ENCODE peak calls at places on chromosomes 6 and 20, in six cellular contexts. Q is pancreas, F is astrocyte of the spinal cord, A is OCI-LY7, U is Caco-2, C is hepatocyte. V is an unnamed sample.
A peak's percentile ranks its signal among the peaks of the same experiment; 100 is the strongest.

GRCh38 chr6:111666812-111667211 is 61.1 kb upstream of the TRAF3IP2 start:
- DNase-seq in A (no peak), F (peak; percentile 16), C (no peak), U (no peak), Q (no peak), V (no peak)

GRCh38 chr6:160041608-160042007 is 72.7 kb downstream of the IGF2R start:
- DNase-seq in U (no peak), A (no peak), F (peak; percentile 92), C (no peak), Q (peak; percentile 72), V (no peak)

GRCh38 chr20:34024733-34025351 is 31.1 kb downstream of the RALY start:
- DNase-seq in F (no peak), U (peak; percentile 34), Q (no peak), C (no peak), A (no peak), V (no peak)

GRCh38 chr6:35014341-35014740 is 125.3 kb downstream of the ANKS1A start:
- DNase-seq in Q (no peak), U (no peak), C (no peak), A (no peak), F (no peak), V (no peak)

GRCh38 chr6:148379481-148379880 is 36.8 kb downstream of the SASH1 start:
- DNase-seq in F (no peak), U (no peak), C (no peak), Q (no peak), A (no peak), V (no peak)

GRCh38 chr6:132604635-132605150 is 15.2 kb upstream of the TAAR5 start:
- DNase-seq in F (no peak), C (no peak), Q (no peak), A (no peak), U (no peak), V (no peak)

GRCh38 chr6:11921017-11921438 is 91.1 kb upstream of the HIVEP1 start:
- DNase-seq in Q (no peak), C (peak; percentile 89), U (no peak), A (no peak), F (peak; percentile 91), V (no peak)

GRCh38 chr20:43938932-43939761 is 24.5 kb downstream of the TOX2 start:
- DNase-seq in F (peak; percentile 99), U (no peak), C (peak; percentile 72), A (no peak), Q (no peak), V (no peak)

GRCh38 chr6:108074359-108075144 is at the start of gene OSTM1:
- DNase-seq in A (peak; percentile 91), Q (peak; percentile 95), C (peak; percentile 96), U (peak; percentile 84), F (peak; percentile 87), V (peak; percentile 100)

GRCh38 chr6:166270706-166271375 is 37.4 kb downstream of the PRR18 start:
- DNase-seq in F (no peak), A (no peak), C (no peak), U (no peak), Q (no peak), V (no peak)

GRCh38 chr6:79525272-79526100 is 11.7 kb downstream of the LCA5 start:
- DNase-seq in F (peak; percentile 46), Q (peak; percentile 57), C (peak; percentile 66), U (peak; percentile 93), A (no peak), V (no peak)

GRCh38 chr6:107046316-107046715 is 18.3 kb downstream of the MTRES1 start:
- DNase-seq in A (no peak), F (no peak), U (no peak), C (no peak), Q (no peak), V (no peak)

GRCh38 chr6:13044390-13044789 is 283.9 kb downstream of the TBC1D7 start:
- DNase-seq in C (no peak), Q (no peak), U (peak; percentile 46), F (peak; percentile 15), A (peak; percentile 5), V (no peak)

GRCh38 chr20:31966991-31967655 is 828 bp upstream of the XKR7 start:
- DNase-seq in F (no peak), Q (no peak), A (no peak), U (no peak), C (no peak), V (no peak)

GRCh38 chr6:81689580-81689979 is 62.9 kb downstream of the TENT5A start:
- DNase-seq in C (no peak), F (no peak), Q (no peak), A (no peak), U (no peak), V (no peak)

GRCh38 chr6:16761469-16762264 is 407 bp upstream of the ATXN1 start:
- DNase-seq in C (peak; percentile 95), F (peak; percentile 95), A (no peak), U (peak; percentile 92), Q (peak; percentile 94), V (peak; percentile 90)

GRCh38 chr20:62651285-62652021 is 9.2 kb downstream of the SLCO4A1 start:
- DNase-seq in C (peak; percentile 65), F (no peak), A (peak; percentile 71), U (peak; percentile 75), Q (no peak), V (peak; percentile 91)

GRCh38 chr20:62624325-62624690 is 18.0 kb upstream of the SLCO4A1 start:
- DNase-seq in U (no peak), F (no peak), Q (peak; percentile 82), C (peak; percentile 33), A (peak; percentile 88), V (peak; percentile 84)

DNA sequence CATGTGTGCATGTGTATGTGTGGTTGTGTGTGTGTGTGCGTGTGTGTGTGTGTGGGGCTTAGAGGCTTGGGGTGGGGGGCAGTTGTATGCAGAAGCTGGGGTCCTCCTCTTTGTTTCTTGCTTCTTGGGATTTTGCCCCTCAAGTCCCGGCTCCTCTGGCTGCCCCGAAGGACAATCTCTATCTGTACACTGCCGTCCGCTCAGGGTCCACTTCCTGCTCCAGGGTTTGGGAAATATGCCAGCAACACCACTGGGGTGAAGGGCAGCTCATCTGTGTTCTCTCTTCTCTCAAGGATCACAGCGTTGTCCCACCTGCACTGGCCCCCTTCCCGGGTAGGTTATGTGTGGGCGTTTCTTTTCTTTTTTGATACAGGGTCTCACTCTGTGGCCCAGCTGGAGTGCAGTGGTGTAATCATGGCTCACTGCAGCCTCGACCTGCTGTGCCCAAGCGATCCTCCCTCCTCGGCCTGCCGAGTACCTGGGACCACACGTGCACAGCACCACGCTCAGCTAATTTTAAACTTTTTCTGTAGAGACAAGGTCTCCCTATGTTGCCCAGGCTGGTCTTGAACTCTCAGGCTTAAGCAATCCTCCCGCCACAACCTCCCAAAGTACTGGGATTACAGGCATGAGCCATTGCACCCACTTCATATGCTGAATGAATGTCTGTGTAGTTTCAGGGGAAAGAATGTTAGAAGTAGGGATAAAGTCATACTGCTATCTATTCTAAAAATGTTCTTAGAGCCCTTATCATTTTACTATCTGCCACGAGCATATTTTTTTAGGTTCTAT is 25.7 kb downstream of the SLC2A4RG start:
- DNase-seq in F (no peak), A (no peak), U (no peak), C (peak; percentile 5), Q (peak; percentile 31), V (no peak)
- TF ChIP-seq CTCF in F (no peak), A (no peak), U (no peak), C (no peak), Q (no peak), V (no peak)

GRCh38 chr20:59221049-59221748 is 57.6 kb downstream of the ZNF831 start:
- DNase-seq in F (no peak), U (no peak), C (no peak), Q (no peak), A (no peak), V (no peak)

GRCh38 chr20:59222982-59223610 is 59.5 kb downstream of the ZNF831 start:
- DNase-seq in C (peak; percentile 52), A (no peak), U (no peak), F (no peak), Q (no peak), V (no peak)

GRCh38 chr20:59221881-59222238 is 58.2 kb downstream of the ZNF831 start:
- DNase-seq in F (no peak), C (no peak), U (no peak), A (no peak), Q (no peak), V (no peak)

GRCh38 chr20:59223750-59224149 is 60.1 kb downstream of the ZNF831 start:
- DNase-seq in C (no peak), A (no peak), U (no peak), F (no peak), Q (no peak), V (no peak)

DNA sequence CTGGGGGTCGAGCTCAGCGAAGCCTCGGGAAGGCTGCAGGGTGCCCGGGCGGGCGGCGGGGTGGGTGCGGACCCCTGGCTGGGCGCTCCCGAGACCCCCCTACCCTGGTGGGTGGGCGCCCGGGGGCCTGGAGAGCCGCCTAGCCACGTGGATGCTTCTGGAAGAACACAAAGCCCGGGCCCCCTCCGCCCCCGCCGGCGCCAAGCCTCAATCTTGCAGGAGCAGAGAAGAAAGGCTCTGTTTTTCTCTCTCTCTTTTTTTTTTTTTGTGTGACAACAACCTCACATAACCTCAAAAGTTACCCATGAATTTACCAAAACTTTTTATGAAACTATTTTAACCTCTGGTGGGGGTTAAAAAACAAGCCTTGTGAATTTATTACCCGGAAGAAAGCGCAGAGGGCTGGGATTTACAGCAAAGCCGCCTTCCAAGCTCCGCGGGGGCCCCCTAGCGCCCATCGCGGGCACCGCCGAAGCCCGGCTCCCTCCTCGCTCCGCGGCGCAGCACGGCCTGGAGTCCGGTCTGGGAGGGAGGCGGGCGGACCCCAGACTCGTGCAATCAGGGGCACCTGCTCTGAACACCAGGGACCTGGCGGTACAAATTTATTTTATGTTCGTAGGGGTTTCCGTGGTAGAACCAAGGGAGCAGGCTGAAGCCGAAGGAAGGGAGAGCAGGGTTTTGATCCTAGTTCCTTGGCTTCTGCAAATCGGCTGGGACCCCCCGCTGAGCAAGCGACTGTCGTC is 58.8 kb downstream of the ZNF831 start:
- DNase-seq in U (peak; percentile 86), F (peak; percentile 73), Q (peak; percentile 91), A (peak; percentile 63), C (peak; percentile 91), V (peak; percentile 90)
- TF ChIP-seq CTCF in U (peak; percentile 99), F (peak; percentile 90), Q (peak; percentile 82), A (peak; percentile 98), C (peak; percentile 94), V (peak; percentile 96)

DNA sequence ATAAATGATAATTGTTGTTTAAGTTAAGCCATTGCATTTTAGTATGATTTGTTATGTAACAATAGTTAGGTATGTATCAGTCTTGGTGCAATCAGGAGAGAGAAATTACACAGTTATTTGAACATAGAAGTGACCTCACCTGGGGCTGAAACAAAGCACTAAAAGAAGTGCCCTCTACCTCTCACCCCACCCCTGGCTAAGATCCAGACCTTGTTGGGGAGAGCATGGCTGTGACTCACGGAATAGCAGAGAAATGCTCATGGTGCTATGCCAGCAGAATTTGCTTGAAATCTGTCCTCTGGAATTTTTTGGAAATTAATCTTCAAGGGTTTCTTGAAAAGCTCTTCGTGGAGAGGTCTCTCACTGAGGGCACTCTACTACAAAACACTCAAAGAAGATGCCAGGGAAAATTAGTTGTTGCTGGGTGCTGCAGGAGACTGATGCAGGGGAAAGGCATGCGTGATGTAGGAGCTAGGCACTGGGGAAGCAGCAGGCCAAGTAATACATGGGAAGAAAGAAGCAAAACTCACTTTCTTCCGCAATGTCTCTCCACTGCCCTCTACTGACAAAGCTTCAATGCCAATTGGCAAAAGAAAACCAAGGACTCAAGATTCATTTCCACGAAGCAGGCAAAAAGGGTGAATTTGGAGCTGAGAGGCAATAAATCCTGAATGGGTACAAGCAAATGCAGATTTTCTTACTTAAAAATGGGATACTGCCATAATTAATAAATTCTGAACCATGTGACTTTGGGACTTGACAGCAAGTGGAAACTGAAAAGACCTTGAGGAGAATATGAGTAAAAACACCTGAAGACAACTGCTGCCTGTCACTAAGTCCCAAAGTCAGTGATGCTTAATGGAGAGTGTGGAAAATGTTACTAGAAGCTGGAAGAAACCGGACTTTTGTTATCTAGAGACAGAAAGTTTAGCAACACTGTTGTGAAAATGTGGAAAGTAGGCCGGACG is 136.3 kb upstream of the ZNF184 start:
- DNase-seq in Q (no peak), C (peak; percentile 79), F (peak; percentile 69), A (peak; percentile 51), U (no peak), V (no peak)
- TF ChIP-seq CTCF in Q (peak; percentile 10), C (peak; percentile 75), F (peak; percentile 81), A (peak; percentile 85), U (peak; percentile 79), V (peak; percentile 77)

GRCh38 chr6:154249499-154250298 is 106.9 kb downstream of the IPCEF1 start:
- DNase-seq in A (peak; percentile 2), Q (no peak), C (no peak), F (no peak), U (no peak), V (peak; percentile 61)
- TF ChIP-seq CTCF in A (no peak), Q (no peak), C (no peak), F (no peak), U (no peak), V (no peak)